ENCODE peak calls at places on chromosome 7, in ten cellular contexts. O, T, Z, F, J, Y, C, N, H and K are unnamed samples.
A peak's percentile ranks its signal among the peaks of the same experiment; 100 is the strongest.

GRCh38 chr7:140640727-140641531 is at the start of gene DENND2A:
- DNase-seq in Z (no peak), O (peak; percentile 82), N (peak; percentile 69), F (peak; percentile 20), Y (peak; percentile 89), T (peak; percentile 75), C (no peak), H (no peak), J (no peak), K (no peak)

GRCh38 chr7:140041626-140042385 is 20.9 kb downstream of the PARP12 start:
- DNase-seq in J (no peak), Y (no peak), C (no peak), N (no peak), F (peak; percentile 91), H (no peak), Z (no peak), O (no peak), T (no peak), K (no peak)

GRCh38 chr7:4136036-4136435 is 546.1 kb upstream of the FOXK1 start:
- DNase-seq in N (no peak), C (no peak), J (no peak), Y (peak; percentile 64), H (no peak), F (no peak), T (peak; percentile 39), O (no peak), Z (no peak), K (no peak)

GRCh38 chr7:1559626-1560590 is 3.9 kb upstream of the TMEM184A start:
- DNase-seq in F (no peak), O (no peak), H (no peak), Y (no peak), Z (no peak), C (no peak), J (no peak), N (no peak), T (no peak), K (no peak)

GRCh38 chr7:23696916-23697441 is 13.0 kb upstream of the STK31 start:
- DNase-seq in Z (no peak), O (peak; percentile 49), H (no peak), F (peak; percentile 47), J (peak; percentile 27), N (no peak), C (no peak), T (peak; percentile 78), Y (peak; percentile 96), K (peak; percentile 62)

GRCh38 chr7:4758111-4758510 is 17.3 kb upstream of the AP5Z1 start:
- DNase-seq in C (no peak), Z (no peak), N (no peak), F (no peak), H (no peak), J (no peak), T (no peak), O (no peak), Y (no peak), K (no peak)

GRCh38 chr7:1397491-1398327 is 61.6 kb downstream of the MICALL2 start:
- DNase-seq in T (no peak), C (no peak), J (no peak), N (no peak), Z (no peak), Y (no peak), O (no peak), H (no peak), F (no peak), K (no peak)

GRCh38 chr7:33970566-33970965 is 65.2 kb downstream of the BMPER start:
- DNase-seq in T (no peak), J (no peak), F (no peak), Y (no peak), O (no peak), H (no peak), N (no peak), C (no peak), Z (no peak), K (no peak)

GRCh38 chr7:115941703-115942268 is 88.8 kb downstream of the TFEC start:
- DNase-seq in C (no peak), Z (no peak), O (no peak), F (peak; percentile 49), N (no peak), J (no peak), T (no peak), H (no peak), Y (no peak), K (no peak)

GRCh38 chr7:33694006-33694405 is 211.3 kb upstream of the BMPER start:
- DNase-seq in F (no peak), H (no peak), O (no peak), J (no peak), N (no peak), Z (no peak), C (no peak), Y (no peak), T (no peak), K (no peak)

DNA sequence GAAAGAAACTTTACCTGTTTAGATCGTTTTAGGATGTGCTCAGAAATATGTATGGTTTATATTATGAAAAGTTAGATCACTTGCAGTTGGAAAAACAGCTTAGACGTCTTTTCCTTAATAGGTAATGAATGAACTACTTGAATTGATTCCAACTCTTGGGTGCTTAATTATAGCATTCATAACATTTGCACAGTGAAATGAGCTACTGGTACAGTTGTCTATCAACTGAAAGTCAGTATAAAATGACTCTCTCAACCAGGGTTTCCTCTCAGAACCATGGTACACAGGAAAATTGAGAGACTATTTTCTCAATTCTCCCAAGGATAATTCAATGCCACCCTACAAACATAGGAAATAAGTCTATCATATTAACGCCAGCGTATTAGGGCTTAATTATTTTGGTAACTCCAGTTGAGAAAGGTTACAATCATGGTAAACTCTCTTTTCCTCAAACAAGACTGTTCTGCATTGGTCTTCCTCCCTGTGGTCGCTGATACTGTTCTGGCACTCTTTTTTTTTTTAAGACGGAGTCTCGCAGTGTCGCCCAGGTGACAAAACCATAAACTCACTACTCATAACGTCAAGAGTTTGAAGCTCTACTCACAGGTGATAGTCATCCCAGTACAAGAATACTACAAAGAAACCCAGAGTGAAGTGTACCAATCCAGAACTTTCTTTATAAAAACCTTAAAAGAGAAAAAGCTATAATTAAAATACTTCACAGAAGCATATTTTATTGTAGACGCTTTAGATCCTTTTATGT is 2.0 kb downstream of the ANLN start:
- DNase-seq in F (peak; percentile 43), J (peak; percentile 15), O (no peak), C (no peak), H (no peak), T (no peak), N (no peak), Z (no peak), Y (no peak), K (peak; percentile 64)
- H3K4me3 ChIP-seq in F (peak overlapping the region; percentile 87), J (peak overlapping the region; percentile 20), O (no peak overlapping the region), C (no peak overlapping the region), H (no peak overlapping the region), T (no peak overlapping the region), N (no peak overlapping the region), Z (peak overlapping the region; percentile 85), Y (no peak overlapping the region), K (peak overlapping the region; percentile 86)

GRCh38 chr7:44983742-44984477 is 5.1 kb upstream of the MYO1G start:
- DNase-seq in T (no peak), C (no peak), N (no peak), Z (no peak), H (no peak), J (no peak), F (no peak), O (no peak), Y (no peak), K (no peak)

GRCh38 chr7:44982970-44983369 is 4.2 kb upstream of the MYO1G start:
- DNase-seq in C (no peak), N (no peak), H (no peak), Y (no peak), Z (no peak), F (no peak), O (no peak), T (no peak), J (no peak), K (no peak)

GRCh38 chr7:44985033-44985695 is 6.3 kb upstream of the MYO1G start:
- DNase-seq in Y (no peak), O (no peak), Z (no peak), T (no peak), N (no peak), F (no peak), H (no peak), C (no peak), J (no peak), K (no peak)

GRCh38 chr7:44985900-44986217 is 7.0 kb upstream of the MYO1G start:
- DNase-seq in H (no peak), J (no peak), Z (no peak), N (no peak), F (no peak), C (no peak), T (no peak), O (no peak), Y (no peak), K (no peak)

GRCh38 chr7:44984478-44984758 is 5.6 kb upstream of the MYO1G start:
- DNase-seq in O (no peak), J (no peak), F (no peak), C (no peak), T (no peak), N (no peak), H (no peak), Z (no peak), Y (no peak), K (no peak)
- H3K4me3 ChIP-seq in O (no peak overlapping the region), J (peak overlapping the region; percentile 90), F (peak overlapping the region; percentile 81), C (no peak overlapping the region), T (no peak overlapping the region), N (no peak overlapping the region), H (no peak overlapping the region), Z (peak overlapping the region; percentile 78), Y (no peak overlapping the region), K (peak overlapping the region; percentile 84)

DNA sequence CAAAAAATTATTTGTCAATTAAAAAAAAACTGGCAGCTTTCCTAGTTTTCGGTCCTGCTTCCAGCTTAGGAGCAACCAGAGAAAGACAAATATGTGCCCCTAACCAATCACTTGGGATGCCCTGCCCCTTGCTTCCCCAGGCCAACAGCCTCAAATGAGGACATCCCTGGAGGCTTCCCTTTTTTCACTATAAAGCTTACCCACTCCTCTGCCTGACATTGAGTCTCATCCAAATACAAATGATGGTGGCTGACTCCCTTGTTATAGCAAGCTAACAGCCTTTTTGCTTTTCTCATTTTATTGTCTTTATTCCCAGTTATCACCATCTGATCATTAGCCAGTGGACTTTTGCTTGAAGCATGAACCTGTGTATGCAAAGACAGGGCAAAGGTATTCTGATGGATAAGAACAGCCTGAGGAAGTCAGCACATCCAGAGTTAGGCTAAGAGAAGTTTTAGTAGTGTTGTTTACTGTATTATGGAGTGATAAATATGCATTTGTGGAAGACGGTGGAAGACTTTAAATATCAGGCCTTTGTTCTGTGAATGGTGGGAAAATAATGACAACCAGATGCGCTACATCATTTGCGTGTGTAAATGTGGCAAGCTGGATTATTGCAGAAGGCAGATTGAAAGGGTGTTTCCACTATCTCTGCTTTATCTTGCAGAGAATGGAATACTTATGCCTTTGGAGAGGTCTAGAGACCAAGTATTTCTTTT is 1.7 kb upstream of the CCM2 start:
- DNase-seq in T (no peak), F (no peak), O (no peak), Y (no peak), Z (no peak), J (no peak), H (no peak), C (no peak), N (no peak), K (no peak)
- H3K4me3 ChIP-seq in T (peak overlapping the region; percentile 75), F (no peak overlapping the region), O (peak overlapping the region; percentile 76), Y (no peak overlapping the region), Z (peak overlapping the region; percentile 83), J (no peak overlapping the region), H (peak overlapping the region; percentile 96), C (no peak overlapping the region), N (peak overlapping the region; percentile 91), K (peak overlapping the region; percentile 93)

DNA sequence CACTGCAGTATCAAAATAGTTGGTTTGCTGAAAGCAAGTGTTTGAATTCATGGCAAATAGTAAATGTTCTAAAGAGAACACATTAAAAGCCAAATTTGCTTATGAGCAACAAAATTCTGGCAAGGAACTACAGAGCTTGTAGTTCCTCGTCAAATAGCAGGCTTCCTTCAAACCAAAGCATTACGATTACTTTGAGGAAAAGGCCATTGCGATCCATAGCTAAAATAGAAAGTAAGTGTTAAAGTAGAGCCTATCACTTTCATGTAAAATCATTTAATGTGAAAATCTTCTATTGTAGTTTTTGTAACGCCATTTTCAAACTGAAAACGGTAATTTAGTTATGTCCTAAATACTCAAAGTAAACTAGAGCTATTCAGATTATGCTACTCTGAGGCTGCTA is 20.1 kb downstream of the CACNA2D1 start:
- DNase-seq in F (no peak), H (no peak), J (no peak), O (no peak), Z (no peak), T (no peak), N (no peak), Y (no peak), C (no peak), K (no peak)
- H3K4me3 ChIP-seq in F (no peak overlapping the region), H (no peak overlapping the region), J (no peak overlapping the region), O (peak overlapping the region; percentile 23), Z (no peak overlapping the region), T (no peak overlapping the region), N (no peak overlapping the region), Y (no peak overlapping the region), C (no peak overlapping the region), K (no peak overlapping the region)